ENCODE peak calls at places on chromosomes 6 and 20, in six cellular contexts. K, I, N, G, R and H are unnamed samples.

GRCh38 chr6:151494235-151494950 is 576 bp downstream of the CCDC170 start:
- DNase-seq in R (peak), N (no peak), G (no peak), I (no peak), K (no peak), H (no peak)

GRCh38 chr6:44976677-44977405 is 351.3 kb upstream of the RUNX2 start:
- DNase-seq in G (no peak), N (peak), R (no peak), I (no peak), K (no peak), H (no peak)

GRCh38 chr6:80454197-80454596 is 347.7 kb downstream of the BCKDHB start:
- DNase-seq in R (no peak), I (no peak), G (peak), K (no peak), N (no peak), H (peak)

GRCh38 chr6:710601-711571 is 17.9 kb upstream of the EXOC2 start:
- DNase-seq in N (peak), K (peak), R (peak), I (peak), G (no peak), H (peak)

GRCh38 chr6:152669894-152670293 is 27.8 kb upstream of the MYCT1 start:
- DNase-seq in N (peak), R (peak), I (no peak), G (no peak), K (no peak), H (no peak)

GRCh38 chr6:166244353-166245045 is 63.7 kb downstream of the PRR18 start:
- DNase-seq in R (no peak), I (no peak), G (no peak), K (no peak), N (no peak), H (peak)

GRCh38 chr20:37202267-37202943 is 23.1 kb upstream of the MROH8 start:
- DNase-seq in G (peak), K (no peak), I (no peak), N (peak), R (no peak), H (no peak)

GRCh38 chr6:149043476-149044130 is 273.9 kb upstream of the TAB2 start:
- DNase-seq in K (no peak), G (no peak), N (peak), I (no peak), R (no peak), H (no peak)

GRCh38 chr6:16731503-16732018 is 29.7 kb downstream of the ATXN1 start:
- DNase-seq in I (no peak), K (no peak), N (no peak), R (no peak), G (no peak), H (peak)

GRCh38 chr20:56710577-56711465 is 81.7 kb downstream of the TFAP2C start:
- DNase-seq in N (no peak), K (no peak), R (no peak), I (no peak), G (peak), H (no peak)

GRCh38 chr20:16368645-16369292 is 204.5 kb downstream of the KIF16B start:
- DNase-seq in I (no peak), R (no peak), K (no peak), G (no peak), N (no peak), H (no peak)

GRCh38 chr6:169189227-169189626 is 64.4 kb downstream of the THBS2 start:
- DNase-seq in G (no peak), I (no peak), K (no peak), R (no peak), N (no peak), H (no peak)

GRCh38 chr6:12324741-12325140 is 34.6 kb downstream of the EDN1 start:
- DNase-seq in N (no peak), I (no peak), R (no peak), G (no peak), K (no peak), H (no peak)

GRCh38 chr6:53530346-53530745 is 14.6 kb downstream of the GCLC start:
- DNase-seq in R (no peak), G (no peak), N (no peak), K (no peak), I (no peak), H (no peak)

GRCh38 chr6:77456531-77457248 is 6.6 kb downstream of the HTR1B start:
- DNase-seq in R (no peak), G (peak), K (no peak), N (peak), I (no peak), H (no peak)

GRCh38 chr20:18048191-18048590 is 9.5 kb downstream of the OVOL2 start:
- DNase-seq in K (no peak), I (no peak), N (no peak), G (no peak), R (no peak), H (no peak)

GRCh38 chr6:54156650-54157250 is 45.5 kb downstream of the MLIP start:
- DNase-seq in N (peak), K (no peak), R (no peak), I (no peak), G (no peak), H (no peak)

GRCh38 chr6:13807691-13808090 is 6.7 kb downstream of the MCUR1 start:
- DNase-seq in G (no peak), K (no peak), I (no peak), R (no peak), N (no peak), H (no peak)

GRCh38 chr6:152356659-152357058 is 280.5 kb downstream of the SYNE1 start:
- DNase-seq in N (peak), K (no peak), G (no peak), R (no peak), I (no peak), H (no peak)

GRCh38 chr6:36127462-36128016 is 2.8 kb upstream of the MAPK13 start:
- DNase-seq in I (no peak), G (peak), N (no peak), R (no peak), K (no peak), H (no peak)

GRCh38 chr6:27295301-27296079 is 16.6 kb downstream of the POM121L2 start:
- DNase-seq in K (no peak), R (no peak), N (peak), G (peak), I (no peak), H (no peak)

GRCh38 chr6:135251964-135252429 is 70.9 kb downstream of the MYB start:
- DNase-seq in I (no peak), G (peak), R (no peak), K (no peak), N (no peak), H (no peak)

GRCh38 chr20:44154521-44155001 is 32.4 kb downstream of the JPH2 start:
- DNase-seq in K (no peak), I (no peak), N (no peak), G (no peak), R (no peak), H (no peak)

GRCh38 chr6:110944681-110945151 is 13.8 kb upstream of the GTF3C6 start:
- DNase-seq in I (no peak), N (no peak), G (peak), R (no peak), K (no peak), H (no peak)

GRCh38 chr20:46512943-46513844 is at the start of gene ZNF334:
- DNase-seq in R (peak), I (no peak), G (no peak), N (no peak), K (no peak), H (no peak)

GRCh38 chr6:79385893-79386292 is 151.3 kb downstream of the LCA5 start:
- DNase-seq in I (no peak), N (no peak), G (no peak), K (no peak), R (no peak), H (no peak)

GRCh38 chr6:35445691-35446090 is 6.4 kb upstream of the FANCE start:
- DNase-seq in N (no peak), R (no peak), G (no peak), I (no peak), K (no peak), H (no peak)

GRCh38 chr6:1535295-1535694 is 74.4 kb upstream of the FOXC1 start:
- DNase-seq in I (peak), K (peak), R (no peak), N (no peak), G (no peak), H (no peak)

GRCh38 chr6:157762636-157763035 is 60.4 kb upstream of the SNX9 start:
- DNase-seq in K (no peak), G (no peak), N (peak), R (no peak), I (no peak), H (peak)

GRCh38 chr6:16319813-16320532 is 81.6 kb downstream of the GMPR start:
- DNase-seq in K (peak), G (no peak), N (peak), R (no peak), I (peak), H (peak)

GRCh38 chr20:8932192-8933150 is 136.4 kb upstream of the PLCB4 start:
- DNase-seq in G (peak), I (no peak), N (no peak), R (no peak), K (no peak), H (no peak)

GRCh38 chr20:10040070-10040970 is 5.5 kb downstream of the ANKEF1 start:
- DNase-seq in N (no peak), G (peak), I (no peak), R (no peak), K (no peak), H (no peak)

GRCh38 chr20:50744143-50744792 is 12.9 kb downstream of the PARD6B start:
- DNase-seq in I (no peak), G (peak), R (no peak), K (no peak), N (peak), H (no peak)

GRCh38 chr6:106216527-106216926 is 109.0 kb downstream of the ATG5 start:
- DNase-seq in I (no peak), K (no peak), R (no peak), N (peak), G (no peak), H (no peak)

GRCh38 chr6:136249336-136249735 is 775 bp downstream of the MTFR2 start:
- DNase-seq in R (no peak), I (no peak), N (no peak), G (no peak), K (no peak), H (no peak)

GRCh38 chr6:163872335-163872734 is 457.8 kb downstream of the QKI start:
- DNase-seq in R (no peak), I (no peak), G (peak), K (no peak), N (no peak), H (no peak)